ENCODE peak calls at places on chromosomes 5 and 9, in five cellular contexts. S is fibroblast of lung, J is A673, Z is cardiac muscle cell, O is lower leg skin. V is an unnamed sample.

GRCh38 chr5:76732405-76733048 is 16.6 kb downstream of the F2R start:
- DNase-seq in Z (no peak), O (no peak), S (no peak), J (no peak), V (peak; percentile 26)

GRCh38 chr9:124343533-124344290 is 71.5 kb downstream of the PSMB7 start:
- DNase-seq in O (no peak), S (no peak), Z (no peak), J (peak; percentile 16), V (no peak)

GRCh38 chr9:137069508-137070071 is 767 bp downstream of the SAPCD2 start:
- DNase-seq in O (no peak), S (no peak), Z (no peak), J (no peak), V (no peak)

GRCh38 chr9:91405343-91406077 is 18.1 kb downstream of the NFIL3 start:
- DNase-seq in O (no peak), S (no peak), J (no peak), Z (no peak), V (no peak)

GRCh38 chr9:99515087-99515486 is 293.0 kb downstream of the SEC61B start:
- DNase-seq in J (no peak), Z (no peak), O (no peak), S (no peak), V (no peak)

GRCh38 chr9:75953218-75953617 is 62.7 kb downstream of the PCSK5 start:
- DNase-seq in Z (peak; percentile 65), S (peak; percentile 45), O (no peak), J (no peak), V (no peak)

GRCh38 chr9:84123648-84124406 is 143.2 kb downstream of the RMI1 start:
- DNase-seq in S (no peak), J (no peak), Z (no peak), O (no peak), V (no peak)

GRCh38 chr5:87746341-87746740 is 333.6 kb upstream of the CCNH start:
- DNase-seq in J (no peak), Z (no peak), S (no peak), O (no peak), V (no peak)

GRCh38 chr5:74199436-74200210 is 440.9 kb downstream of the ENC1 start:
- DNase-seq in O (no peak), Z (peak; percentile 13), S (no peak), J (no peak), V (no peak)

GRCh38 chr9:4301302-4301701 is 1.4 kb upstream of the GLIS3 start:
- DNase-seq in O (no peak), J (no peak), Z (peak; percentile 77), S (peak; percentile 75), V (no peak)

GRCh38 chr5:51859624-51860023 is 476.4 kb downstream of the ISL1 start:
- DNase-seq in J (no peak), Z (no peak), O (no peak), S (no peak), V (no peak)

GRCh38 chr5:73964352-73964751 is 338.4 kb downstream of the ARHGEF28 start:
- DNase-seq in J (no peak), Z (no peak), O (no peak), S (no peak), V (no peak)

GRCh38 chr9:7009065-7009464 is 251.3 kb downstream of the KDM4C start:
- DNase-seq in Z (no peak), O (no peak), J (no peak), S (no peak), V (no peak)

GRCh38 chr9:118009585-118009984 is 305.4 kb downstream of the TLR4 start:
- DNase-seq in O (no peak), J (no peak), Z (no peak), S (no peak), V (no peak)

GRCh38 chr9:97904725-97905124 is 17.6 kb downstream of the TRMO start:
- DNase-seq in O (no peak), S (no peak), Z (no peak), J (no peak), V (peak; percentile 66)

GRCh38 chr5:6143523-6143922 is 234.8 kb downstream of the MED10 start:
- DNase-seq in O (no peak), S (no peak), J (no peak), Z (no peak), V (no peak)

GRCh38 chr9:128026255-128027165 is 40.6 kb downstream of the NAIF1 start:
- DNase-seq in Z (peak; percentile 65), J (no peak), O (no peak), S (no peak), V (peak; percentile 93)

GRCh38 chr9:125496313-125496838 is 210.6 kb downstream of the MAPKAP1 start:
- DNase-seq in Z (no peak), O (no peak), J (no peak), S (no peak), V (no peak)

GRCh38 chr9:135500071-135500524 is 384 bp upstream of the MRPS2 start:
- DNase-seq in Z (no peak), O (no peak), J (no peak), S (peak; percentile 63), V (no peak)

GRCh38 chr9:33125871-33126822 is 41.0 kb downstream of the B4GALT1 start:
- DNase-seq in S (peak; percentile 33), O (no peak), J (no peak), Z (peak; percentile 39), V (no peak)

GRCh38 chr9:127518091-127518856 is 67.0 kb downstream of the LRSAM1 start:
- DNase-seq in J (no peak), S (no peak), Z (no peak), O (no peak), V (no peak)

GRCh38 chr5:176573564-176574296 is 24.6 kb downstream of the CDHR2 start:
- DNase-seq in O (peak; percentile 37), Z (peak; percentile 55), J (peak; percentile 60), S (peak; percentile 46), V (peak; percentile 62)

GRCh38 chr9:130665029-130665430 is 636 bp downstream of the PRDM12 start:
- DNase-seq in S (no peak), Z (no peak), J (no peak), O (no peak), V (no peak)

GRCh38 chr9:104854613-104855012 is 73.3 kb downstream of the ABCA1 start:
- DNase-seq in S (no peak), J (no peak), O (no peak), Z (no peak), V (no peak)

GRCh38 chr9:19229725-19230355 is 653 bp upstream of the DENND4C start:
- DNase-seq in O (no peak), J (peak; percentile 30), S (no peak), Z (no peak), V (peak; percentile 69)

GRCh38 chr5:113117543-113118110 is 141.0 kb downstream of the DCP2 start:
- DNase-seq in Z (no peak), J (no peak), S (no peak), O (no peak), V (no peak)

GRCh38 chr5:134547999-134548626 is 22.6 kb downstream of the JADE2 start:
- DNase-seq in Z (no peak), J (no peak), O (no peak), S (no peak), V (no peak)
- H3K4me3 ChIP-seq in Z (no peak overlapping the region), J (no peak overlapping the region), O (no peak overlapping the region), S (no peak overlapping the region), V (no peak overlapping the region)

GRCh38 chr9:16653491-16654407 is 216.7 kb downstream of the BNC2 start:
- DNase-seq in O (no peak), S (peak; percentile 53), Z (no peak), J (no peak), V (no peak)
- H3K4me3 ChIP-seq in O (no peak overlapping the region), S (peak overlapping the region; percentile 55), Z (no peak overlapping the region), J (no peak overlapping the region), V (no peak overlapping the region)

DNA sequence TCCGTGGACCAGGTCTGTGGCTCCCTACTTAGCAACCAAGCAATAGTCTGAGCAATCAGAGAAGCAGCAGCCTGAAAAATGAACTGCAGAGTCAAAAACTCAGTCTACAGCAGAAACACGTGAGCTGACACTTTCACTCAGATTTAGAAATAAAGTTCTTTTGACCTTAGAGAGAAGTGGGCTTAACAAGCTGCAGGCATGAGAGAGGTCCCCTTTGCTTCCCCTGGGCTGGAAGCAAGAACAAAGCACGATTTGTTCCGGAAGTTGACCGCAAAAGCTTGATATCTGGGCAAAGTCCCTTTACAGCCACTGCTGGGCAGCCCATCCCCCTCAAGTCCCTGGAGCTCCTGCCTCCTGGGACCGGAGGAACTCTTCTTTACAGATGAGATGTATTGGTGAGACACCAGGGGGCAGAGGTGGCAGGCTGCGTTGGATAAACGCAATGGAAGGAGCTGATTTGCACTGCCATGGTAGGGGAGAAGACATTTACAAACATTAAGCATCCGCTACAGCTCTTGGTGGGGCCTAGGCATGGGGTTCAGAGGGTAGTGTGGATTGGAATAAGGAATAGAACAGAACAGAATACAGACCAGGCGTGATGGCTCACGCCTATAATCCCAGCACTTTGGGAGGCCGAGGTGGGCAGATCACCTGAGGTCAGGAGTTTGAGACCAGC is 5.8 kb upstream of the SOWAHA start:
- DNase-seq in O (no peak), J (peak; percentile 29), Z (no peak), S (no peak), V (no peak)
- H3K4me3 ChIP-seq in O (no peak overlapping the region), J (no peak overlapping the region), Z (no peak overlapping the region), S (no peak overlapping the region), V (no peak overlapping the region)

DNA sequence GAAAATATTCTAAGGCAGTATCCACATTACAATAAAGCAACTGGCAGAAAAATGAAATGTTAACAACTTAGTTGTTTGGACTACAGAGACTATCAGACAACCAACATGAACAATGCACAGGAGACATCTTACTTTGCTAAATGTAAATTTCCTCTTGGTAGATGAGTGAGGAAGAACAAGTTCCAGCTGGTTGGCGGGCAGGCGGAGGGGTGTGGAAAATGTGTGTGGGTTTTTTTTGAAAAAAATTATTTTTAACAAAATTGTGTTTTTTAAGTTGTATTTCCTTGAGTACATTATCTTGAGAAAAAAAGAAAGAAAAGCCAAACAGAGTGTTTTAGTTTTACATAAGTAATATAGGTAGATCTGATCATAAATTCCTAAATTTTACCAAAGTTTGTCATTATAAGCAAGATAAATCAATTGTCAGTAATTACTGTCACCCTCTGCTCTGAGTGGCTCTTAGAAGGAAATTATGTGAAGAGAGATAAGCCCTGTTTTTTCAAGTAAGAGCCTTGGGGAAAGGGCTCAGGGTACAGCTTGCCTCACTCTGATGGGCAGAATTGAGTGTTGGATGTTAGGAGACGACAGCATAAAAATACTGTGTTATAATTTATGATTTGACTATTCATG is 42.5 kb downstream of the TMEM167A start:
- DNase-seq in S (peak; percentile 15), Z (no peak), O (no peak), J (no peak), V (no peak)
- H3K4me3 ChIP-seq in S (no peak overlapping the region), Z (no peak overlapping the region), O (no peak overlapping the region), J (no peak overlapping the region), V (no peak overlapping the region)

V was measured in CD4-positive, alpha-beta memory T cell.